ENCODE peak calls at places on chromosome 2, in nine cellular contexts. One of them, this sample, is unnamed.

GRCh38 chr2:124328397-124328796 is 303.3 kb downstream of the CNTNAP5 start:
- DNase-seq in Caco-2: no peak
- DNase-seq in nephron progenitor cell: no peak
- DNase-seq in AG10803: no peak
- DNase-seq in A549: no peak
- DNase-seq in hepatocyte: no peak
- DNase-seq in tibial nerve: no peak
- DNase-seq in fibroblast of the aortic adventitia: no peak
- DNase-seq in DND-41: no peak
- DNase-seq in this sample: no peak

GRCh38 chr2:173545364-173545734 is 190.7 kb downstream of the CDCA7 start:
- DNase-seq in Caco-2: no peak
- DNase-seq in nephron progenitor cell: no peak
- DNase-seq in AG10803: peak
- DNase-seq in A549: no peak
- DNase-seq in hepatocyte: no peak
- DNase-seq in tibial nerve: no peak
- DNase-seq in fibroblast of the aortic adventitia: no peak
- DNase-seq in DND-41: peak
- DNase-seq in this sample: no peak

GRCh38 chr2:172297531-172297930 is 129.9 kb upstream of the ITGA6 start:
- DNase-seq in Caco-2: no peak
- DNase-seq in nephron progenitor cell: no peak
- DNase-seq in AG10803: no peak
- DNase-seq in A549: no peak
- DNase-seq in hepatocyte: peak
- DNase-seq in tibial nerve: no peak
- DNase-seq in fibroblast of the aortic adventitia: no peak
- DNase-seq in DND-41: no peak
- DNase-seq in this sample: no peak

GRCh38 chr2:45134726-45135125 is 125.5 kb upstream of the SIX2 start:
- DNase-seq in Caco-2: no peak
- DNase-seq in nephron progenitor cell: no peak
- DNase-seq in AG10803: peak
- DNase-seq in A549: no peak
- DNase-seq in hepatocyte: no peak
- DNase-seq in tibial nerve: no peak
- DNase-seq in fibroblast of the aortic adventitia: peak
- DNase-seq in DND-41: peak
- DNase-seq in this sample: no peak

GRCh38 chr2:159609933-159610523 is 6.3 kb downstream of the BAZ2B start:
- DNase-seq in Caco-2: no peak
- DNase-seq in nephron progenitor cell: no peak
- DNase-seq in AG10803: no peak
- DNase-seq in A549: no peak
- DNase-seq in hepatocyte: no peak
- DNase-seq in tibial nerve: no peak
- DNase-seq in fibroblast of the aortic adventitia: no peak
- DNase-seq in DND-41: no peak
- DNase-seq in this sample: no peak

GRCh38 chr2:189799531-189799930 is 15.3 kb downstream of the PMS1 start:
- DNase-seq in Caco-2: no peak
- DNase-seq in nephron progenitor cell: no peak
- DNase-seq in AG10803: peak
- DNase-seq in A549: no peak
- DNase-seq in hepatocyte: no peak
- DNase-seq in tibial nerve: no peak
- DNase-seq in fibroblast of the aortic adventitia: peak
- DNase-seq in DND-41: no peak
- DNase-seq in this sample: no peak

GRCh38 chr2:68916226-68916625 is 36.5 kb downstream of the GKN2 start:
- DNase-seq in Caco-2: no peak
- DNase-seq in nephron progenitor cell: no peak
- DNase-seq in AG10803: no peak
- DNase-seq in A549: no peak
- DNase-seq in hepatocyte: no peak
- DNase-seq in tibial nerve: no peak
- DNase-seq in fibroblast of the aortic adventitia: peak
- DNase-seq in DND-41: no peak
- DNase-seq in this sample: no peak

GRCh38 chr2:235769046-235769445 is 275.2 kb downstream of the AGAP1 start:
- DNase-seq in Caco-2: no peak
- DNase-seq in nephron progenitor cell: no peak
- DNase-seq in AG10803: no peak
- DNase-seq in A549: no peak
- DNase-seq in hepatocyte: no peak
- DNase-seq in tibial nerve: no peak
- DNase-seq in fibroblast of the aortic adventitia: no peak
- DNase-seq in DND-41: no peak
- DNase-seq in this sample: no peak

GRCh38 chr2:162074937-162075688 is 1.1 kb upstream of the DPP4 start:
- DNase-seq in Caco-2: peak
- DNase-seq in nephron progenitor cell: no peak
- DNase-seq in AG10803: peak
- DNase-seq in A549: no peak
- DNase-seq in hepatocyte: no peak
- DNase-seq in tibial nerve: no peak
- DNase-seq in fibroblast of the aortic adventitia: no peak
- DNase-seq in DND-41: no peak
- DNase-seq in this sample: no peak

GRCh38 chr2:105858868-105859693 is 114.4 kb downstream of the NCK2 start:
- DNase-seq in Caco-2: peak
- DNase-seq in nephron progenitor cell: no peak
- DNase-seq in AG10803: no peak
- DNase-seq in A549: no peak
- DNase-seq in hepatocyte: no peak
- DNase-seq in tibial nerve: no peak
- DNase-seq in fibroblast of the aortic adventitia: no peak
- DNase-seq in DND-41: no peak
- DNase-seq in this sample: no peak

GRCh38 chr2:234422242-234422641 is 74.6 kb downstream of the ARL4C start:
- DNase-seq in Caco-2: peak
- DNase-seq in nephron progenitor cell: no peak
- DNase-seq in AG10803: peak
- DNase-seq in A549: peak
- DNase-seq in hepatocyte: peak
- DNase-seq in tibial nerve: no peak
- DNase-seq in fibroblast of the aortic adventitia: peak
- DNase-seq in DND-41: no peak
- DNase-seq in this sample: no peak

GRCh38 chr2:178865537-178865936 is 58.3 kb upstream of the TTN start:
- DNase-seq in Caco-2: no peak
- DNase-seq in nephron progenitor cell: no peak
- DNase-seq in AG10803: no peak
- DNase-seq in A549: no peak
- DNase-seq in hepatocyte: no peak
- DNase-seq in tibial nerve: no peak
- DNase-seq in fibroblast of the aortic adventitia: no peak
- DNase-seq in DND-41: no peak
- DNase-seq in this sample: no peak

DNA sequence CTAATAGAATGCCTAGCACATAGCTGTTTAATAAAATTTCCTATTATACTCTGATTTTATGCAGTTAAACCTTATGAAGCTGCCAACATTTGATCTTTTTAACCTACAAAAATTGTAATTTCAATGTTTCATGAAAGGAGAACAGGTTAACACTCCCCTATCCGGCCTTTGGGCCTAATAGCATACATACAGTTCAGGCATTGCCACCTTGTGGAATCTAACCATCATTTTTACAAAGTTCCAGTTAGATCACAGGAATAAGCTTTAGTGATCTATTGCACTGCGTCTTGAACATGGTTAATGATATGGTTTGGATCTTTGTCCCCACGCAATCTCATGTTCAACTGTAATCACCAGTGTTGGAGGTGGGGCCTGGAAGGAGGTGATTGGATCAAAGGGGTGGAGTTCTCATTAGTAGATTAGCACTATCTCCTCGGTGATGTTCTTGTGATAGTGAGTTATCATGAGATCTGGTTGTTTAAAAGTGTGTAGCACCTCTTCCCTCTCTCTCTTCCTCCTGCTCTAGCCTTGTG is 58.2 kb upstream of the NEUROD1 start:
- DNase-seq in Caco-2: no peak
- DNase-seq in nephron progenitor cell: no peak
- DNase-seq in AG10803: no peak
- DNase-seq in A549: no peak
- DNase-seq in hepatocyte: no peak
- DNase-seq in tibial nerve: no peak
- DNase-seq in fibroblast of the aortic adventitia: no peak
- DNase-seq in DND-41: no peak
- DNase-seq in this sample: no peak
- TF ChIP-seq CTCF in Caco-2: no peak
- TF ChIP-seq CTCF in nephron progenitor cell: no peak
- TF ChIP-seq CTCF in AG10803: no peak
- TF ChIP-seq CTCF in A549: no peak
- TF ChIP-seq CTCF in hepatocyte: peak
- TF ChIP-seq CTCF in tibial nerve: no peak
- TF ChIP-seq CTCF in fibroblast of the aortic adventitia: no peak
- TF ChIP-seq CTCF in DND-41: no peak
- TF ChIP-seq CTCF in this sample: no peak

GRCh38 chr2:104412384-104412783 is 441.5 kb upstream of the POU3F3 start:
- DNase-seq in Caco-2: no peak
- DNase-seq in nephron progenitor cell: peak
- DNase-seq in AG10803: peak
- DNase-seq in A549: peak
- DNase-seq in hepatocyte: peak
- DNase-seq in tibial nerve: no peak
- DNase-seq in fibroblast of the aortic adventitia: no peak
- DNase-seq in DND-41: peak
- DNase-seq in this sample: no peak
- TF ChIP-seq CTCF in Caco-2: peak
- TF ChIP-seq CTCF in nephron progenitor cell: peak
- TF ChIP-seq CTCF in AG10803: peak
- TF ChIP-seq CTCF in A549: peak
- TF ChIP-seq CTCF in hepatocyte: peak
- TF ChIP-seq CTCF in tibial nerve: peak
- TF ChIP-seq CTCF in fibroblast of the aortic adventitia: no peak
- TF ChIP-seq CTCF in DND-41: peak
- TF ChIP-seq CTCF in this sample: no peak

DNA sequence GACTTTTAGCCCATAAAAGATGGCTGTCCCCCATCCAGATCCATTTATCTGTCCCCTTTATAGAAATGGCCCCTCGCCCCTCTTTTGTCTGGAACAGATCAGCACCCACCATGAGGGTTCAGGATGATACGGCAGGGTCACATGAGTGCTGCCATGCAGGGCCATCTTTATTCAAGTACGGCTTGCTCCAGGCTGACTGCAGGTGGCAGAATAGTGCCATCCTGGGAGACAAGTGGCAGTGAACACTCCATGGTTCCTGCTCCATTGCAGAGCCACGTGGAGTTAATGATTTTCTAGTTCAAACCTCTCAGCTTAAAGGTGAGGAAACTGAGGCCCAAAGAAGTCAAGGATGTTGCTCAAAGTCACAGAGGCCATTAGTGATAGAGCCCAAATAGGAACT is 180.6 kb downstream of the CLIP4 start:
- DNase-seq in Caco-2: no peak
- DNase-seq in nephron progenitor cell: peak
- DNase-seq in AG10803: peak
- DNase-seq in A549: peak
- DNase-seq in hepatocyte: no peak
- DNase-seq in tibial nerve: no peak
- DNase-seq in fibroblast of the aortic adventitia: peak
- DNase-seq in DND-41: peak
- DNase-seq in this sample: no peak
- TF ChIP-seq CTCF in Caco-2: no peak
- TF ChIP-seq CTCF in nephron progenitor cell: no peak
- TF ChIP-seq CTCF in AG10803: peak
- TF ChIP-seq CTCF in A549: peak
- TF ChIP-seq CTCF in hepatocyte: peak
- TF ChIP-seq CTCF in tibial nerve: no peak
- TF ChIP-seq CTCF in fibroblast of the aortic adventitia: peak
- TF ChIP-seq CTCF in DND-41: peak
- TF ChIP-seq CTCF in this sample: no peak

GRCh38 chr2:67215214-67215613 is 181.9 kb upstream of the ETAA1 start:
- DNase-seq in Caco-2: peak
- DNase-seq in nephron progenitor cell: peak
- DNase-seq in AG10803: peak
- DNase-seq in A549: peak
- DNase-seq in hepatocyte: peak
- DNase-seq in tibial nerve: no peak
- DNase-seq in fibroblast of the aortic adventitia: peak
- DNase-seq in DND-41: no peak
- DNase-seq in this sample: no peak
- TF ChIP-seq CTCF in Caco-2: peak
- TF ChIP-seq CTCF in nephron progenitor cell: peak
- TF ChIP-seq CTCF in AG10803: peak
- TF ChIP-seq CTCF in A549: no peak
- TF ChIP-seq CTCF in hepatocyte: peak
- TF ChIP-seq CTCF in tibial nerve: no peak
- TF ChIP-seq CTCF in fibroblast of the aortic adventitia: peak
- TF ChIP-seq CTCF in DND-41: peak
- TF ChIP-seq CTCF in this sample: no peak

GRCh38 chr2:238173692-238174091 is 14.9 kb downstream of the ERFE start:
- DNase-seq in Caco-2: no peak
- DNase-seq in nephron progenitor cell: no peak
- DNase-seq in AG10803: no peak
- DNase-seq in A549: no peak
- DNase-seq in hepatocyte: no peak
- DNase-seq in tibial nerve: no peak
- DNase-seq in fibroblast of the aortic adventitia: no peak
- DNase-seq in DND-41: no peak
- DNase-seq in this sample: no peak
- TF ChIP-seq CTCF in Caco-2: no peak
- TF ChIP-seq CTCF in nephron progenitor cell: peak
- TF ChIP-seq CTCF in AG10803: no peak
- TF ChIP-seq CTCF in A549: no peak
- TF ChIP-seq CTCF in hepatocyte: no peak
- TF ChIP-seq CTCF in tibial nerve: no peak
- TF ChIP-seq CTCF in fibroblast of the aortic adventitia: peak
- TF ChIP-seq CTCF in DND-41: peak
- TF ChIP-seq CTCF in this sample: no peak

GRCh38 chr2:237665713-237666143 is 38.3 kb downstream of the LRRFIP1 start:
- DNase-seq in Caco-2: no peak
- DNase-seq in nephron progenitor cell: peak
- DNase-seq in AG10803: no peak
- DNase-seq in A549: no peak
- DNase-seq in hepatocyte: no peak
- DNase-seq in tibial nerve: no peak
- DNase-seq in fibroblast of the aortic adventitia: no peak
- DNase-seq in DND-41: no peak
- DNase-seq in this sample: no peak
- TF ChIP-seq CTCF in Caco-2: no peak
- TF ChIP-seq CTCF in nephron progenitor cell: no peak
- TF ChIP-seq CTCF in AG10803: no peak
- TF ChIP-seq CTCF in A549: no peak
- TF ChIP-seq CTCF in hepatocyte: no peak
- TF ChIP-seq CTCF in tibial nerve: no peak
- TF ChIP-seq CTCF in fibroblast of the aortic adventitia: no peak
- TF ChIP-seq CTCF in DND-41: no peak
- TF ChIP-seq CTCF in this sample: no peak

DNA sequence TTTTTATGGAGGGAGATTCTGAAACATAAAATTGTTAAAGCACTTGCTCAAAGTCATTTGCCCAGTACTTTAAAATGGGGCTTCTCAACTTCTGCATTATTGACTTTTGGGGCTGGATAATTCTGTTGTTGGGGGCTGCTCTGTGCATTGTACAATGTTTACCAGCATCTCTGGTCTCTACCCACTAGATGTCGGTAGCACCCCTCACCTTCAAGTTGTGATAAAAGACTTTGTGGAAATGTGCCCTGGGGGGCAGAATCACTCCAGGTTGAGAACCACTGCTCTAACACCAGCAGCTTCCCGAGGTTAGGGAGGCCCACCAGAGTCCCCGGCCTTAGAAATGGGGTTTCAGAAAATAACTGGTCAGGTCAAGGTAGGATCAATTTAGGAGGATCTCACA is 26.8 kb upstream of the CUL3 start:
- DNase-seq in Caco-2: no peak
- DNase-seq in nephron progenitor cell: no peak
- DNase-seq in AG10803: no peak
- DNase-seq in A549: no peak
- DNase-seq in hepatocyte: no peak
- DNase-seq in tibial nerve: no peak
- DNase-seq in fibroblast of the aortic adventitia: no peak
- DNase-seq in DND-41: no peak
- DNase-seq in this sample: no peak
- TF ChIP-seq CTCF in Caco-2: no peak
- TF ChIP-seq CTCF in nephron progenitor cell: no peak
- TF ChIP-seq CTCF in AG10803: peak
- TF ChIP-seq CTCF in A549: no peak
- TF ChIP-seq CTCF in hepatocyte: no peak
- TF ChIP-seq CTCF in tibial nerve: no peak
- TF ChIP-seq CTCF in fibroblast of the aortic adventitia: no peak
- TF ChIP-seq CTCF in DND-41: no peak
- TF ChIP-seq CTCF in this sample: no peak